ENCODE peak calls at places on chromosomes 13 and 19, in eight cellular contexts. N is Panc1, L is HCT116, F is K562, J is GM23338, U is upper lobe of left lung, Y is HepG2, Z is GM12878. R is an unnamed sample.
A peak's percentile ranks its signal among the peaks of the same experiment; 100 is the strongest.

GRCh38 chr13:40343550-40344269 is 322.7 kb downstream of the FOXO1 start:
- ATAC-seq in N (no peak), L (no peak), F (no peak), J (no peak), U (no peak), Y (no peak), Z (no peak), R (no peak)

GRCh38 chr13:37131092-37131491 is 25.6 kb upstream of the CSNK1A1L start:
- ATAC-seq in N (no peak), L (no peak), F (no peak), J (no peak), U (no peak), Y (no peak), Z (no peak), R (no peak)

GRCh38 chr19:3599776-3600183 is 6.9 kb downstream of the TBXA2R start:
- ATAC-seq in N (no peak), L (peak; percentile 77), F (peak; percentile 81), J (peak; percentile 93), U (no peak), Y (peak; percentile 80), Z (no peak), R (no peak)

GRCh38 chr13:23903906-23904280 is 6.6 kb upstream of the C1QTNF9B start:
- ATAC-seq in N (no peak), L (no peak), F (no peak), J (peak; percentile 88), U (peak; percentile 44), Y (no peak), Z (no peak), R (peak; percentile 36)

GRCh38 chr19:47719047-47719885 is 6.0 kb downstream of the EHD2 start:
- ATAC-seq in N (peak; percentile 71), L (peak; percentile 21), F (no peak), J (peak; percentile 67), U (peak; percentile 82), Y (peak; percentile 65), Z (no peak), R (peak; percentile 88)

GRCh38 chr13:20412761-20413355 is 112.8 kb downstream of the CRYL1 start:
- ATAC-seq in N (no peak), L (no peak), F (no peak), J (peak; percentile 56), U (no peak), Y (no peak), Z (no peak), R (no peak)

GRCh38 chr13:27403252-27403678 is 21.2 kb upstream of the GTF3A start:
- ATAC-seq in N (no peak), L (no peak), F (no peak), J (peak; percentile 79), U (peak; percentile 59), Y (peak; percentile 60), Z (no peak), R (peak; percentile 66)

GRCh38 chr13:98581971-98582702 is 5.2 kb upstream of the STK24 start:
- ATAC-seq in N (no peak), L (no peak), F (no peak), J (no peak), U (no peak), Y (no peak), Z (peak; percentile 31), R (no peak)

DNA sequence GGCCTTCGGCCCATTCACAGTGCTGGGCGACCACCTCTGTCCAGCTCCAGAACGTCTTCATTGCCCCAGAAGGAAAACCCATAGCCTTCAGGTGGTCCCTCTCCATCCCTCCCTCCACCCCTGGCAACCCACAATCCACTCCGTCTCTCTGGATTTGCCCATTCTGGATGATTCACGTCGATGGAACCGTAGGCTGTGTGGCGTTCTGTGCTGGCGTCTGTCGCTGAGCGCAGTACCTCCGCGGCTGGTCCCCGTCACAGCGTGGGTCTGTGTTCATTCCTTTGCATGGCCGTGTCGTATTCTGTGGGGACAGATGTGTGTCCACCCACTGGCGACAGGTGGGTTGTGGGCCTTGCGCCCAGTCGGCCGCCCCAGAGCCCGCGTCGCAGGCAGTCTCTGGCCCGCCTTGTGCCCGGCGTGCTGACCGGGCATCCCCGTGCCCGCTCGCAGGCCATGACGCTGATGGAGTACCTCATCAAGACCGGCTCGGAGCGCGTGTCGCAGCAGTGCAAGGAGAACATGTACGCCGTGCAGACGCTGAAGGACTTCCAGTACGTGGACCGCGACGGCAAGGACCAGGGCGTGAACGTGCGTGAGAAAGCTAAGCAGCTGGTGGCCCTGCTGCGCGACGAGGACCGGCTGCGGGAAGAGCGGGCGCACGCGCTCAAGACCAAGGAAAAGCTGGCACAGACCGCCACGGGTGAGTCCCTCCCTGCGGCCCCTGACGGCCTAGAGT is 10.1 kb downstream of the EPN1 start:
- ATAC-seq in N (no peak), L (no peak), F (no peak), J (no peak), U (no peak), Y (no peak), Z (no peak), R (no peak)
- TF ChIP-seq POLR2AphosphoS5 in N (no peak), L (no peak), F (no peak), J (no peak), U (no peak), Y (no peak), Z (no peak), R (no peak)

GRCh38 chr13:72199640-72200039 is 332.6 kb upstream of the DACH1 start:
- ATAC-seq in N (no peak), L (no peak), F (no peak), J (no peak), U (no peak), Y (no peak), Z (peak; percentile 59), R (no peak)

GRCh38 chr13:72194531-72194930 is 327.5 kb upstream of the DACH1 start:
- ATAC-seq in N (no peak), L (no peak), F (no peak), J (no peak), U (no peak), Y (no peak), Z (no peak), R (no peak)

GRCh38 chr13:72198042-72198441 is 331.0 kb upstream of the DACH1 start:
- ATAC-seq in N (no peak), L (no peak), F (no peak), J (no peak), U (no peak), Y (no peak), Z (no peak), R (no peak)

GRCh38 chr13:72198967-72199601 is 332.1 kb upstream of the DACH1 start:
- ATAC-seq in N (no peak), L (no peak), F (no peak), J (no peak), U (no peak), Y (no peak), Z (no peak), R (no peak)

DNA sequence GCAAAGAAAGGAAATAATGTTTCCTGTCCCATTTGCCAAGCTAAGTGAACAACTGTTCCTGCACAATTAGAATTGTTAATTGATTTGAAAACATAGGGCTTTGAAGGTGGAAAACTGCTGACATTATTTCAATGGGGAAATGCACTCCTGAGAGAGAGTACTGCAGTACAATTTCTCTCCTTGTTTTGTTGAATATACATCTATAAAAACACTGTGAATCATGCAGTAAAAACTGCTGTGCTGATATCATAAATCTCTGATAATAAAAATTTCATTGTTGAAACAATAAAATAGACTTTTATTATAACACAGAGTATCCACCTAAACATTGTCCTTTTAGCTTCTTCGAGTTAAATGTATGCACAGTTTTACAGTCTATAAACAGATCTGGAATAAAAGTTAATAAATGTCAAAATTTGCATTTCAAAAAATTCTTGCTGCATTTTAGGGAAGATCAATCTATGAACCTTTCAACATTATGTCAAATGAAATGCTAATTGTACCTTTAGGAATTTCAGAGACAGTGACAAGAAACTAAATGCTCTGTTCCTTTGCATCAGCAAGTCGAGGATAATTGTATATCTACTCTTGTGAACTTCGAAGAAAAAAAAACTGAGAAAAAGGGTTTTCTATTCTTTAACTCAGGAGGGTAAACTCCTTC is 328.2 kb upstream of the DACH1 start:
- ATAC-seq in N (no peak), L (no peak), F (no peak), J (no peak), U (no peak), Y (no peak), Z (no peak), R (no peak)
- TF ChIP-seq POLR2AphosphoS5 in N (no peak), L (no peak), F (no peak), J (no peak), U (no peak), Y (no peak), Z (no peak), R (no peak)

GRCh38 chr13:32587014-32587773 is 942 bp downstream of the PDS5B start:
- ATAC-seq in N (peak; percentile 74), L (peak; percentile 55), F (peak; percentile 75), J (peak; percentile 31), U (peak; percentile 64), Y (peak; percentile 76), Z (peak; percentile 62), R (peak; percentile 66)

GRCh38 chr13:32587774-32588165 is 1.5 kb downstream of the PDS5B start:
- ATAC-seq in N (no peak), L (no peak), F (peak; percentile 7), J (no peak), U (no peak), Y (peak; percentile 2), Z (no peak), R (no peak)

GRCh38 chr13:32582991-32583390 is 3.3 kb upstream of the PDS5B start:
- ATAC-seq in N (no peak), L (no peak), F (no peak), J (no peak), U (no peak), Y (no peak), Z (no peak), R (no peak)

GRCh38 chr13:32585625-32586021 is 629 bp upstream of the PDS5B start:
- ATAC-seq in N (no peak), L (no peak), F (no peak), J (peak; percentile 20), U (no peak), Y (peak; percentile 19), Z (no peak), R (no peak)

DNA sequence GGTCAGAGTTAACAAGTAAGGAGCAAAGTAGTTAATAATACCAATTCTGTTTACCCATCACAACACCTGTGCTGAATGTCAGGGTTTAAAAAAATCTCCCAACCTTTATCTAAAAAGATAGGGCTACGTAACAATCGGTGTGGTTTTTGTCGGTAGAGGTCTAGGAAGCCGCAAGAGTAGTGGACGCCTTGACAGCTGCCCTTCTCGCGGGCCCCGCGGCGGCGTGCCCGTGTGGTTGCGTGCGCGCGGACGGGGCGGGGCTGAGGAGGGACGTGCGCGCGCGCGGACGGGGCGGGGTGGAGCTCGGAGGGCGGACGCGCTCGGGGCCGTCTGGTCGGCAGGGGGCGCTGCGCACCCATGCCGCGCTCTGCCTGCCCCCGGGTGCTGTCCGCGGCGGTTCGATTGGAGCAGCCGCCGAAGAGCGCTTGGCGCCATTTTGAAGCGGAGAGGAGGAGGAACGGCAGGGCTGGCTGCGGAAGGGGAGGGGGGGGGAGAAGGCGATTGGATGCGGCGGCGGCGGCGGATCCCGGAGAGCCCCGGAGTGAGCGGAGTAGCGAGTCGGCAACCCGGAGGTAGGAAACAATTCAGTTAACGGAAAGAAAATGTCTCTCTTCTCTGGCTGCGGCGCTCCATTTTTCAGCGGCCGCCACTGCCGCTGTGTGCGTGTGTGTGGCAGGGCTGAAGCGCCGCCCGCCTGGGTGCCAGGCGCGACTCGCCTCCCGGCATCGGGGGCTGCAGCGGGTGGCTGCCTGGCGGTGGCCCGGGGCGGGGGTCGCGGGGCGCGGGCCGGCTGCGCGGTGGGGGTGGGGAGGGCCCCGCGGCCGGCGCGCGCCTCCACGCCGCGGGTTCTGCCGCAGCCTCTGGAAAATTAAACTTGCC is at the start of gene PDS5B:
- ATAC-seq in N (peak; percentile 95), L (peak; percentile 90), F (peak; percentile 91), J (peak; percentile 89), U (peak; percentile 100), Y (peak; percentile 90), Z (peak; percentile 90), R (peak; percentile 95)
- TF ChIP-seq POLR2AphosphoS5 in N (no peak), L (peak; percentile 61), F (no peak), J (peak; percentile 70), U (peak; percentile 58), Y (peak; percentile 41), Z (no peak), R (peak; percentile 52)

GRCh38 chr19:15199219-15199651 is 1.6 kb downstream of the NOTCH3 start:
- ATAC-seq in N (no peak), L (no peak), F (no peak), J (no peak), U (no peak), Y (no peak), Z (no peak), R (no peak)

GRCh38 chr19:15201374-15202023 is 704 bp upstream of the NOTCH3 start:
- ATAC-seq in N (no peak), L (no peak), F (no peak), J (no peak), U (no peak), Y (no peak), Z (no peak), R (no peak)

GRCh38 chr19:15198006-15198356 is 2.8 kb downstream of the NOTCH3 start:
- ATAC-seq in N (peak; percentile 67), L (no peak), F (no peak), J (no peak), U (no peak), Y (peak; percentile 19), Z (no peak), R (no peak)

GRCh38 chr19:15199652-15200574 is 882 bp downstream of the NOTCH3 start:
- ATAC-seq in N (no peak), L (no peak), F (no peak), J (peak; percentile 39), U (no peak), Y (peak; percentile 17), Z (no peak), R (no peak)

GRCh38 chr19:15200575-15201364 is at the start of gene NOTCH3:
- ATAC-seq in N (no peak), L (peak; percentile 65), F (no peak), J (peak; percentile 35), U (no peak), Y (no peak), Z (no peak), R (no peak)
- TF ChIP-seq POLR2AphosphoS5 in N (no peak), L (peak; percentile 46), F (no peak), J (peak; percentile 64), U (no peak), Y (no peak), Z (no peak), R (no peak)